ENCODE peak calls at places on chromosome 11, in seven cellular contexts. One of them, this sample, is unnamed. For H3K4me1, the result is how much of the 10 kb centered on the place peaks cover.

GRCh38 chr11:125489166-125489565 is 6.9 kb downstream of the FEZ1 start:
- DNase-seq in GM23338: no peak
- DNase-seq in ovary: no peak
- DNase-seq in psoas muscle: no peak
- DNase-seq in CD4-positive, alpha-beta memory T cell: no peak
- DNase-seq in left ventricle myocardium inferior: no peak
- DNase-seq in heart left ventricle: no peak
- DNase-seq in this sample: no peak

GRCh38 chr11:20011294-20011951 is 148.9 kb downstream of the DBX1 start:
- DNase-seq in GM23338: no peak
- DNase-seq in CD4-positive, alpha-beta memory T cell: no peak
- DNase-seq in ovary: no peak
- DNase-seq in heart left ventricle: no peak
- DNase-seq in left ventricle myocardium inferior: no peak
- DNase-seq in psoas muscle: no peak
- DNase-seq in this sample: no peak

GRCh38 chr11:36376888-36377758 is 81.0 kb downstream of the PRR5L start:
- DNase-seq in left ventricle myocardium inferior: peak
- DNase-seq in psoas muscle: peak
- DNase-seq in ovary: peak
- DNase-seq in GM23338: peak
- DNase-seq in heart left ventricle: peak
- DNase-seq in CD4-positive, alpha-beta memory T cell: peak
- DNase-seq in this sample: peak

GRCh38 chr11:125777309-125777708 is 1.3 kb downstream of the PATE2 start:
- DNase-seq in ovary: no peak
- DNase-seq in GM23338: no peak
- DNase-seq in CD4-positive, alpha-beta memory T cell: no peak
- DNase-seq in left ventricle myocardium inferior: no peak
- DNase-seq in psoas muscle: no peak
- DNase-seq in heart left ventricle: no peak
- DNase-seq in this sample: no peak

GRCh38 chr11:17753153-17753552 is 18.6 kb downstream of the KCNC1 start:
- DNase-seq in left ventricle myocardium inferior: peak
- DNase-seq in heart left ventricle: no peak
- DNase-seq in GM23338: no peak
- DNase-seq in psoas muscle: peak
- DNase-seq in ovary: no peak
- DNase-seq in CD4-positive, alpha-beta memory T cell: no peak
- DNase-seq in this sample: no peak

GRCh38 chr11:68664141-68664540 is 20.2 kb upstream of the GAL start:
- DNase-seq in psoas muscle: no peak
- DNase-seq in GM23338: no peak
- DNase-seq in left ventricle myocardium inferior: no peak
- DNase-seq in CD4-positive, alpha-beta memory T cell: no peak
- DNase-seq in ovary: no peak
- DNase-seq in heart left ventricle: no peak
- DNase-seq in this sample: no peak

GRCh38 chr11:60455531-60456042 is at the start of gene MS4A1:
- DNase-seq in left ventricle myocardium inferior: no peak
- DNase-seq in GM23338: no peak
- DNase-seq in heart left ventricle: no peak
- DNase-seq in CD4-positive, alpha-beta memory T cell: no peak
- DNase-seq in psoas muscle: no peak
- DNase-seq in ovary: no peak
- DNase-seq in this sample: no peak

GRCh38 chr11:64372802-64373597 is 14.0 kb downstream of the RPS6KA4 start:
- DNase-seq in CD4-positive, alpha-beta memory T cell: no peak
- DNase-seq in psoas muscle: no peak
- DNase-seq in ovary: peak
- DNase-seq in left ventricle myocardium inferior: no peak
- DNase-seq in GM23338: peak
- DNase-seq in heart left ventricle: no peak
- DNase-seq in this sample: peak

GRCh38 chr11:17291710-17292109 is 15.2 kb downstream of the NUCB2 start:
- DNase-seq in psoas muscle: no peak
- DNase-seq in left ventricle myocardium inferior: no peak
- DNase-seq in CD4-positive, alpha-beta memory T cell: no peak
- DNase-seq in ovary: no peak
- DNase-seq in GM23338: no peak
- DNase-seq in heart left ventricle: no peak
- DNase-seq in this sample: no peak

GRCh38 chr11:128424867-128425285 is 162.5 kb downstream of the ETS1 start:
- DNase-seq in CD4-positive, alpha-beta memory T cell: no peak
- DNase-seq in heart left ventricle: peak
- DNase-seq in psoas muscle: peak
- DNase-seq in left ventricle myocardium inferior: peak
- DNase-seq in GM23338: no peak
- DNase-seq in ovary: peak
- DNase-seq in this sample: no peak

GRCh38 chr11:12279672-12280108 is 97.7 kb upstream of the PARVA start:
- DNase-seq in CD4-positive, alpha-beta memory T cell: no peak
- DNase-seq in ovary: no peak
- DNase-seq in GM23338: no peak
- DNase-seq in psoas muscle: no peak
- DNase-seq in heart left ventricle: no peak
- DNase-seq in left ventricle myocardium inferior: no peak
- DNase-seq in this sample: no peak

GRCh38 chr11:70872950-70873735 is 379.2 kb downstream of the SHANK2 start:
- DNase-seq in left ventricle myocardium inferior: no peak
- DNase-seq in psoas muscle: no peak
- DNase-seq in CD4-positive, alpha-beta memory T cell: no peak
- DNase-seq in heart left ventricle: no peak
- DNase-seq in GM23338: peak
- DNase-seq in ovary: no peak
- DNase-seq in this sample: no peak

GRCh38 chr11:134414772-134415765 is 3.0 kb upstream of the B3GAT1 start:
- DNase-seq in GM23338: no peak
- DNase-seq in ovary: no peak
- DNase-seq in left ventricle myocardium inferior: no peak
- DNase-seq in heart left ventricle: no peak
- DNase-seq in CD4-positive, alpha-beta memory T cell: no peak
- DNase-seq in psoas muscle: no peak
- DNase-seq in this sample: no peak

GRCh38 chr11:126799974-126800373 is 200.6 kb downstream of the KIRREL3 start:
- DNase-seq in ovary: no peak
- DNase-seq in heart left ventricle: no peak
- DNase-seq in CD4-positive, alpha-beta memory T cell: no peak
- DNase-seq in left ventricle myocardium inferior: no peak
- DNase-seq in GM23338: no peak
- DNase-seq in psoas muscle: no peak
- DNase-seq in this sample: no peak

GRCh38 chr11:74877132-74877531 is 71.8 kb downstream of the XRRA1 start:
- DNase-seq in psoas muscle: no peak
- DNase-seq in ovary: no peak
- DNase-seq in left ventricle myocardium inferior: no peak
- DNase-seq in CD4-positive, alpha-beta memory T cell: no peak
- DNase-seq in heart left ventricle: no peak
- DNase-seq in GM23338: peak
- DNase-seq in this sample: peak

DNA sequence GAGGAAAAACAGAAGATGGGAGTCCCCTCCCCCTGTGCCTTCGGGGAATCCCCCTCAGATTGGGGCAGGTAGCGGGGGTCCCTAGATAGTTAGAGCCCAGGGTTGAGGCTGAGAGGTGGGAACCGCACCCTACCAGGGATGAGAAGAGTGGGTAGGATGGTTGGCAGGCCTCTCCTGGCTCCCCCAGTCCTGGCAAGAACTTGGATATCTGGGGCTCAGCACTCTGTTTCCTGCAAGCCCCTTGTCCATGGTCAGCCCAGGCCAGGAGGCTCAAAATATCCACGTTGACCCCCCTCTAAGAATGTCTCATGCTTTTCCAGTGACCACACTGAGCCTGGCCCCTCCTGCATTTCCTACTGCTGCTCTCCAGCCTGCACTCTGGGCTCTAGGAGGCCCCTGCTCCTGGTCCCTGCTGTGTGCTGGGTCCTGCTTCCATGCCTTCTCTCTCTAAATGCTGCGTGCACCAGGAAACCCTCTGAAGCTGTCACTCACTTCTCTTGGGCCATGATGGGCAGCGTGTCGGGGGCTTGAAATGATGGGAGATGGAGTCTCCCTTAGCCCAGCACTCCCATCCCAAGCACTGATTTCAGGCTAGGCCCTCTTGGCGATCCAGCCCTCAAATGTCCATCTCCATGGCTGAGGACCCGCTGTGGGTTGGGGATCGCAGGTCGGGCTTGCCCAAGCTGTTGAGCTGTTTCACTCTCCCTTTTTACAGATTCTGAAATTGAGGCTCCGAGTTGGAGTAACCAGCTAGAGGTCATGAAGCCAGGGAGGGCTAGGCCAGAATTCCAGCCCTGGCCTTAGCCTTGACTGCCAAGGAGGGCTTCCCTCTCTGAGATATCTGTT is 2.0 kb downstream of the MAP3K11 start:
- DNase-seq in GM23338: no peak
- DNase-seq in psoas muscle: no peak
- DNase-seq in CD4-positive, alpha-beta memory T cell: no peak
- DNase-seq in heart left ventricle: no peak
- DNase-seq in left ventricle myocardium inferior: no peak
- DNase-seq in ovary: peak
- DNase-seq in this sample: no peak
- H3K4me3 ChIP-seq in GM23338: peak
- H3K4me3 ChIP-seq in psoas muscle: peak
- H3K4me3 ChIP-seq in CD4-positive, alpha-beta memory T cell: peak
- H3K4me3 ChIP-seq in heart left ventricle: peak
- H3K4me3 ChIP-seq in left ventricle myocardium inferior: peak
- H3K4me3 ChIP-seq in ovary: no peak
- H3K4me3 ChIP-seq in this sample: no peak

DNA sequence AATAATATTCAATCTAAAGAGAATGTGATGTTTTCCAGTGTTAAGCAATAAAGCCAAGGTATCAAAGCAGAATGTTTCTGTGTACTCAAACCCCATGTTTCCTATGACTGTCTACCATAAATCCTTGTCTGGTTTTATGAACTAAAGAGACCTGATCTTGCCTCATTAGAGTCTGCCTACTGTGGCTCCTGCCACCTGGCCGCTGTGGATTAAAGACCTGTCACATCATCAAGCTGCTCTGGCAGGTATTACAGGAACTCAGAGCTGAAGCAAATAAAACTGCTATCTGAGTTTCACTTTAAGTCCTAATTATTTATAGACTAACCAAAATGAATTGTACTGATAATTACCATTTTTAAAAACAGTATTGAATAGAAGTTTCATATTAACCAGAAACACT is 207.8 kb upstream of the CCDC90B start:
- DNase-seq in psoas muscle: no peak
- DNase-seq in heart left ventricle: no peak
- DNase-seq in ovary: no peak
- DNase-seq in CD4-positive, alpha-beta memory T cell: no peak
- DNase-seq in GM23338: no peak
- DNase-seq in left ventricle myocardium inferior: no peak
- DNase-seq in this sample: no peak
- H3K4me1 ChIP-seq in psoas muscle: under half
- H3K4me1 ChIP-seq in heart left ventricle: under half
- H3K4me1 ChIP-seq in ovary: under half
- H3K4me1 ChIP-seq in CD4-positive, alpha-beta memory T cell: under half
- H3K4me1 ChIP-seq in GM23338: under half
- H3K4me1 ChIP-seq in left ventricle myocardium inferior: under half
- H3K4me1 ChIP-seq in this sample: under half

GRCh38 chr11:65652511-65653228 is 10.0 kb downstream of the RELA start:
- DNase-seq in psoas muscle: peak
- DNase-seq in left ventricle myocardium inferior: peak
- DNase-seq in heart left ventricle: peak
- DNase-seq in ovary: peak
- DNase-seq in GM23338: peak
- DNase-seq in CD4-positive, alpha-beta memory T cell: peak
- DNase-seq in this sample: peak

GRCh38 chr11:65651589-65652510 is 10.9 kb downstream of the RELA start:
- DNase-seq in GM23338: peak
- DNase-seq in left ventricle myocardium inferior: peak
- DNase-seq in CD4-positive, alpha-beta memory T cell: no peak
- DNase-seq in psoas muscle: peak
- DNase-seq in ovary: peak
- DNase-seq in heart left ventricle: peak
- DNase-seq in this sample: no peak

GRCh38 chr11:65654375-65655349 is 8.1 kb downstream of the RELA start:
- DNase-seq in CD4-positive, alpha-beta memory T cell: no peak
- DNase-seq in GM23338: no peak
- DNase-seq in psoas muscle: peak
- DNase-seq in heart left ventricle: no peak
- DNase-seq in left ventricle myocardium inferior: no peak
- DNase-seq in ovary: peak
- DNase-seq in this sample: no peak

GRCh38 chr11:65655570-65656332 is 7.0 kb downstream of the RELA start:
- DNase-seq in GM23338: no peak
- DNase-seq in left ventricle myocardium inferior: no peak
- DNase-seq in CD4-positive, alpha-beta memory T cell: no peak
- DNase-seq in heart left ventricle: no peak
- DNase-seq in psoas muscle: peak
- DNase-seq in ovary: no peak
- DNase-seq in this sample: no peak

DNA sequence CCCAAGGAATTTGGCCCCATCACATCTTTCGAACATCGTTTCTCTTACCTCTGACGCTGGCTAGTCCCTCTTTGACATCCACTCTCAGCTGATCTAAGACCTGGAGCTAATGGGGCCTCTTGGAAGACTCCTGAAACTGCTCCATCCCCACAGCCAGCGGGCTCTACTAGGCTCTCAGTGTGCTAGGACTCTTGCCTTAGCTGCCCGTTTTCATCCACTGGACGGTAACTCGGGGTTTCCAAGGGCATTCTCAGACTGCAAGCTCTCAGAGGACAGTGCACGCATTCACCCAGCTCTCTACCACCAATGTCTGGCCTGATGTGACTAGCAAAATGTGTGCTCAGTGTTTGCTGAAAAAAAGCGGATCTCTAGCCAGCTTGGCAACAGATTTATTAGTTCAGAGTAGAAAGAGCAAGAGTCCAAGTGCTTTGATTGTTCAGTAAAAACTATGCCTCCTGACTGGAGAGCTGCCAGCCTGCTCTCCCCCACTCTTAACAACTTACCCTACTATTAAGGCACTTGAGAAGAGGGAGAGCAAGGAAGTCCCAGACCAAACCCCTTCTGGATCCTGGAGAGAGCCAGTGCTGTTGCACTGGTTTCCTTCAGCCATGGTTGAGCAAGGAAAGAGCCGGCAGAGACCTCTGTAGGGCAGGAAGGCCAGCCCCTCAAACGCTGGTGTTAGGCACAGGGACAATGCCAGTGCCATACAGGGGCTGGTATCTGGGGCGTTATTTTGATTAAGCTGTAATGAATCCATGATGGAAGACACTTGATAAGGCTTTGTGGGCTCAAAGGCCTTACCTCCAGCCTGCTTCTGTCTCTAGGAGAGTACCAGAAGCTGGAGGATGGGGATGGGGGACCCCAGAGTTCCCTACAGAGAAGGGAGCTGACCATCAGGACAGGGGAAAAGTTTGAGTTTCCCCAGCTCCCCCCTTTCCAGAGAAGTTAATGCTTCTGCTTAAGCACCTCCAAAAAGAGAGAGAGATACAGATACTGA is 9.2 kb downstream of the RELA start:
- DNase-seq in left ventricle myocardium inferior: no peak
- DNase-seq in heart left ventricle: no peak
- DNase-seq in ovary: peak
- DNase-seq in GM23338: no peak
- DNase-seq in psoas muscle: peak
- DNase-seq in CD4-positive, alpha-beta memory T cell: no peak
- DNase-seq in this sample: no peak
- H3K4me3 ChIP-seq in left ventricle myocardium inferior: peak
- H3K4me3 ChIP-seq in heart left ventricle: peak
- H3K4me3 ChIP-seq in ovary: peak
- H3K4me3 ChIP-seq in GM23338: peak
- H3K4me3 ChIP-seq in psoas muscle: peak
- H3K4me3 ChIP-seq in CD4-positive, alpha-beta memory T cell: peak
- H3K4me3 ChIP-seq in this sample: peak

GRCh38 chr11:119367661-119368120 is 13.8 kb downstream of the USP2 start:
- DNase-seq in heart left ventricle: no peak
- DNase-seq in CD4-positive, alpha-beta memory T cell: no peak
- DNase-seq in ovary: peak
- DNase-seq in psoas muscle: peak
- DNase-seq in left ventricle myocardium inferior: no peak
- DNase-seq in GM23338: no peak
- DNase-seq in this sample: no peak
- H3K4me1 ChIP-seq in heart left ventricle: half or more
- H3K4me1 ChIP-seq in CD4-positive, alpha-beta memory T cell: under half
- H3K4me1 ChIP-seq in ovary: under half
- H3K4me1 ChIP-seq in psoas muscle: half or more
- H3K4me1 ChIP-seq in left ventricle myocardium inferior: half or more
- H3K4me1 ChIP-seq in GM23338: under half
- H3K4me1 ChIP-seq in this sample: under half